ENCODE peak calls at places on chromosomes 16 and 17, in ten cellular contexts. One of them, this sample, is unnamed.

GRCh38 chr16:87634411-87634810 is 32.1 kb downstream of the JPH3 start:
- DNase-seq in activated CD8-positive, alpha-beta memory T cell treated with anti-CD3 and anti-CD28 coated beads for 48 hours: no peak
- DNase-seq in T-helper 2 cell treated with Interferon-gamma antibody and Interleukin-4, amounts not matched to agents 5 μg/mL and 100 μg/mL, for 36 hours: no peak
- DNase-seq in mucosa of gallbladder: no peak
- DNase-seq in RCC 7860: no peak
- DNase-seq in activated effector memory CD4-positive, alpha-beta T cell treated with anti-CD3 and anti-CD28 coated beads, Interleukin-2, amount 50 U/mL, for 16 hours: no peak
- DNase-seq in AG09309: no peak
- DNase-seq in neural progenitor cell: no peak
- DNase-seq in NCI-H460: no peak
- DNase-seq in EL: no peak
- DNase-seq in this sample: no peak

GRCh38 chr17:34641368-34641767 is 62.0 kb downstream of the TMEM132E start:
- DNase-seq in activated effector memory CD4-positive, alpha-beta T cell treated with anti-CD3 and anti-CD28 coated beads, Interleukin-2, amount 50 U/mL, for 16 hours: no peak
- DNase-seq in EL: no peak
- DNase-seq in T-helper 2 cell treated with Interferon-gamma antibody and Interleukin-4, amounts not matched to agents 5 μg/mL and 100 μg/mL, for 36 hours: no peak
- DNase-seq in NCI-H460: no peak
- DNase-seq in AG09309: no peak
- DNase-seq in RCC 7860: no peak
- DNase-seq in mucosa of gallbladder: no peak
- DNase-seq in activated CD8-positive, alpha-beta memory T cell treated with anti-CD3 and anti-CD28 coated beads for 48 hours: no peak
- DNase-seq in neural progenitor cell: no peak
- DNase-seq in this sample: no peak

GRCh38 chr17:62616993-62617893 is 10.2 kb upstream of the MRC2 start:
- DNase-seq in EL: no peak
- DNase-seq in neural progenitor cell: peak; percentile 81
- DNase-seq in T-helper 2 cell treated with Interferon-gamma antibody and Interleukin-4, amounts not matched to agents 5 μg/mL and 100 μg/mL, for 36 hours: no peak
- DNase-seq in NCI-H460: no peak
- DNase-seq in activated effector memory CD4-positive, alpha-beta T cell treated with anti-CD3 and anti-CD28 coated beads, Interleukin-2, amount 50 U/mL, for 16 hours: no peak
- DNase-seq in RCC 7860: no peak
- DNase-seq in AG09309: no peak
- DNase-seq in mucosa of gallbladder: no peak
- DNase-seq in activated CD8-positive, alpha-beta memory T cell treated with anti-CD3 and anti-CD28 coated beads for 48 hours: no peak
- DNase-seq in this sample: no peak

GRCh38 chr16:24829153-24829552 is 16.6 kb upstream of the SLC5A11 start:
- DNase-seq in activated CD8-positive, alpha-beta memory T cell treated with anti-CD3 and anti-CD28 coated beads for 48 hours: no peak
- DNase-seq in T-helper 2 cell treated with Interferon-gamma antibody and Interleukin-4, amounts not matched to agents 5 μg/mL and 100 μg/mL, for 36 hours: no peak
- DNase-seq in NCI-H460: no peak
- DNase-seq in RCC 7860: no peak
- DNase-seq in EL: no peak
- DNase-seq in AG09309: no peak
- DNase-seq in neural progenitor cell: no peak
- DNase-seq in activated effector memory CD4-positive, alpha-beta T cell treated with anti-CD3 and anti-CD28 coated beads, Interleukin-2, amount 50 U/mL, for 16 hours: no peak
- DNase-seq in mucosa of gallbladder: no peak
- DNase-seq in this sample: no peak

GRCh38 chr16:22623351-22623781 is 112.7 kb downstream of the NPIPB5 start:
- DNase-seq in AG09309: peak; percentile 11
- DNase-seq in activated CD8-positive, alpha-beta memory T cell treated with anti-CD3 and anti-CD28 coated beads for 48 hours: no peak
- DNase-seq in NCI-H460: no peak
- DNase-seq in T-helper 2 cell treated with Interferon-gamma antibody and Interleukin-4, amounts not matched to agents 5 μg/mL and 100 μg/mL, for 36 hours: no peak
- DNase-seq in mucosa of gallbladder: no peak
- DNase-seq in EL: peak; percentile 43
- DNase-seq in neural progenitor cell: no peak
- DNase-seq in RCC 7860: no peak
- DNase-seq in activated effector memory CD4-positive, alpha-beta T cell treated with anti-CD3 and anti-CD28 coated beads, Interleukin-2, amount 50 U/mL, for 16 hours: no peak
- DNase-seq in this sample: peak; percentile 91

GRCh38 chr17:28758411-28759121 is 14.8 kb downstream of the TRAF4 start:
- DNase-seq in EL: no peak
- DNase-seq in RCC 7860: no peak
- DNase-seq in neural progenitor cell: no peak
- DNase-seq in activated CD8-positive, alpha-beta memory T cell treated with anti-CD3 and anti-CD28 coated beads for 48 hours: no peak
- DNase-seq in T-helper 2 cell treated with Interferon-gamma antibody and Interleukin-4, amounts not matched to agents 5 μg/mL and 100 μg/mL, for 36 hours: no peak
- DNase-seq in AG09309: no peak
- DNase-seq in mucosa of gallbladder: no peak
- DNase-seq in activated effector memory CD4-positive, alpha-beta T cell treated with anti-CD3 and anti-CD28 coated beads, Interleukin-2, amount 50 U/mL, for 16 hours: peak; percentile 60
- DNase-seq in NCI-H460: no peak
- DNase-seq in this sample: no peak

GRCh38 chr16:86070511-86070910 is 171.5 kb downstream of the IRF8 start:
- DNase-seq in neural progenitor cell: no peak
- DNase-seq in mucosa of gallbladder: no peak
- DNase-seq in T-helper 2 cell treated with Interferon-gamma antibody and Interleukin-4, amounts not matched to agents 5 μg/mL and 100 μg/mL, for 36 hours: no peak
- DNase-seq in activated effector memory CD4-positive, alpha-beta T cell treated with anti-CD3 and anti-CD28 coated beads, Interleukin-2, amount 50 U/mL, for 16 hours: no peak
- DNase-seq in AG09309: no peak
- DNase-seq in activated CD8-positive, alpha-beta memory T cell treated with anti-CD3 and anti-CD28 coated beads for 48 hours: no peak
- DNase-seq in NCI-H460: no peak
- DNase-seq in RCC 7860: no peak
- DNase-seq in EL: no peak
- DNase-seq in this sample: no peak

GRCh38 chr17:57750930-57751329 is 5.8 kb upstream of the CCDC182 start:
- DNase-seq in EL: no peak
- DNase-seq in neural progenitor cell: no peak
- DNase-seq in activated CD8-positive, alpha-beta memory T cell treated with anti-CD3 and anti-CD28 coated beads for 48 hours: no peak
- DNase-seq in T-helper 2 cell treated with Interferon-gamma antibody and Interleukin-4, amounts not matched to agents 5 μg/mL and 100 μg/mL, for 36 hours: no peak
- DNase-seq in AG09309: no peak
- DNase-seq in RCC 7860: no peak
- DNase-seq in activated effector memory CD4-positive, alpha-beta T cell treated with anti-CD3 and anti-CD28 coated beads, Interleukin-2, amount 50 U/mL, for 16 hours: no peak
- DNase-seq in mucosa of gallbladder: no peak
- DNase-seq in NCI-H460: no peak
- DNase-seq in this sample: no peak

GRCh38 chr17:80768936-80769335 is 222.7 kb upstream of the CHMP6 start:
- DNase-seq in NCI-H460: no peak
- DNase-seq in mucosa of gallbladder: no peak
- DNase-seq in neural progenitor cell: no peak
- DNase-seq in T-helper 2 cell treated with Interferon-gamma antibody and Interleukin-4, amounts not matched to agents 5 μg/mL and 100 μg/mL, for 36 hours: no peak
- DNase-seq in AG09309: no peak
- DNase-seq in activated effector memory CD4-positive, alpha-beta T cell treated with anti-CD3 and anti-CD28 coated beads, Interleukin-2, amount 50 U/mL, for 16 hours: peak; percentile 41
- DNase-seq in activated CD8-positive, alpha-beta memory T cell treated with anti-CD3 and anti-CD28 coated beads for 48 hours: no peak
- DNase-seq in EL: no peak
- DNase-seq in RCC 7860: no peak
- DNase-seq in this sample: no peak

GRCh38 chr17:4409659-4410058 is 24.1 kb upstream of the SPNS3 start:
- DNase-seq in mucosa of gallbladder: no peak
- DNase-seq in T-helper 2 cell treated with Interferon-gamma antibody and Interleukin-4, amounts not matched to agents 5 μg/mL and 100 μg/mL, for 36 hours: no peak
- DNase-seq in NCI-H460: no peak
- DNase-seq in activated effector memory CD4-positive, alpha-beta T cell treated with anti-CD3 and anti-CD28 coated beads, Interleukin-2, amount 50 U/mL, for 16 hours: no peak
- DNase-seq in RCC 7860: no peak
- DNase-seq in EL: no peak
- DNase-seq in activated CD8-positive, alpha-beta memory T cell treated with anti-CD3 and anti-CD28 coated beads for 48 hours: no peak
- DNase-seq in neural progenitor cell: no peak
- DNase-seq in AG09309: no peak
- DNase-seq in this sample: peak; percentile 65

GRCh38 chr17:59903455-59903854 is 10.5 kb downstream of the RPS6KB1 start:
- DNase-seq in T-helper 2 cell treated with Interferon-gamma antibody and Interleukin-4, amounts not matched to agents 5 μg/mL and 100 μg/mL, for 36 hours: no peak
- DNase-seq in EL: no peak
- DNase-seq in RCC 7860: no peak
- DNase-seq in NCI-H460: no peak
- DNase-seq in neural progenitor cell: no peak
- DNase-seq in activated effector memory CD4-positive, alpha-beta T cell treated with anti-CD3 and anti-CD28 coated beads, Interleukin-2, amount 50 U/mL, for 16 hours: no peak
- DNase-seq in activated CD8-positive, alpha-beta memory T cell treated with anti-CD3 and anti-CD28 coated beads for 48 hours: no peak
- DNase-seq in mucosa of gallbladder: no peak
- DNase-seq in AG09309: no peak
- DNase-seq in this sample: no peak

This sample was measured in AG10803.